ENCODE peak calls at places on chromosomes 13 and 19, in six cellular contexts. F, S, A, K, C and J are unnamed samples.

GRCh38 chr13:32267836-32268439 is 47.2 kb downstream of the ZAR1L start:
- DNase-seq in C (no peak), K (no peak), S (peak), A (peak), F (peak), J (peak)

GRCh38 chr13:99322297-99323103 is 15.3 kb upstream of the GPR183 start:
- DNase-seq in S (peak), C (peak), K (no peak), F (no peak), A (no peak), J (peak)

GRCh38 chr13:90696656-90697055 is 650.8 kb upstream of the MIR17HG start:
- DNase-seq in A (no peak), C (no peak), K (no peak), F (no peak), S (no peak), J (no peak)

GRCh38 chr19:2014731-2015610 is 543 bp downstream of the BTBD2 start:
- DNase-seq in C (no peak), S (peak), K (no peak), A (no peak), F (no peak), J (no peak)

GRCh38 chr19:52070496-52070895 is 21.9 kb upstream of the ZNF432 start:
- DNase-seq in C (no peak), F (no peak), K (no peak), S (no peak), A (no peak), J (no peak)

GRCh38 chr19:38736413-38737280 is 7.6 kb downstream of the CAPN12 start:
- DNase-seq in S (peak), F (peak), A (peak), K (no peak), C (peak), J (no peak)

GRCh38 chr19:29809795-29810503 is 1.8 kb upstream of the CCNE1 start:
- DNase-seq in K (no peak), S (no peak), F (no peak), C (no peak), A (no peak), J (no peak)

GRCh38 chr19:15274477-15274876 is 42.2 kb upstream of the EPHX3 start:
- DNase-seq in A (no peak), K (no peak), S (no peak), C (no peak), F (no peak), J (no peak)

GRCh38 chr13:106795847-106796246 is 227.9 kb upstream of the ARGLU1 start:
- DNase-seq in K (no peak), C (no peak), F (no peak), S (no peak), A (no peak), J (peak)

GRCh38 chr19:10226376-10227214 is 4.5 kb downstream of the S1PR2 start:
- DNase-seq in A (no peak), F (no peak), S (no peak), C (no peak), K (no peak), J (no peak)

GRCh38 chr19:30009013-30009412 is 67.0 kb downstream of the URI1 start:
- DNase-seq in A (no peak), S (no peak), F (no peak), K (no peak), C (no peak), J (no peak)

GRCh38 chr13:98576963-98577822 is at the start of gene STK24:
- DNase-seq in F (no peak), S (peak), A (no peak), K (peak), C (no peak), J (peak)

GRCh38 chr19:48795055-48795854 is 15.6 kb downstream of the BCAT2 start:
- DNase-seq in C (peak), F (peak), K (peak), S (peak), A (peak), J (peak)
- TF ChIP-seq POLR2A in C (peak), F (no peak), K (no peak), S (peak), A (no peak), J (peak)

GRCh38 chr19:43595605-43595998 is 332 bp downstream of the IRGQ start:
- DNase-seq in A (no peak), K (no peak), F (no peak), S (no peak), C (no peak), J (no peak)
- H2AFZ ChIP-seq in A (no peak), K (no peak), F (no peak), S (peak), C (peak), J (peak)

GRCh38 chr19:18440421-18440877 is 2.5 kb upstream of the ISYNA1 start:
- DNase-seq in A (no peak), K (peak), S (peak), C (no peak), F (no peak), J (no peak)
- TF ChIP-seq POLR2AphosphoS5 in A (no peak), K (no peak), S (no peak), C (no peak), F (no peak), J (no peak)

DNA sequence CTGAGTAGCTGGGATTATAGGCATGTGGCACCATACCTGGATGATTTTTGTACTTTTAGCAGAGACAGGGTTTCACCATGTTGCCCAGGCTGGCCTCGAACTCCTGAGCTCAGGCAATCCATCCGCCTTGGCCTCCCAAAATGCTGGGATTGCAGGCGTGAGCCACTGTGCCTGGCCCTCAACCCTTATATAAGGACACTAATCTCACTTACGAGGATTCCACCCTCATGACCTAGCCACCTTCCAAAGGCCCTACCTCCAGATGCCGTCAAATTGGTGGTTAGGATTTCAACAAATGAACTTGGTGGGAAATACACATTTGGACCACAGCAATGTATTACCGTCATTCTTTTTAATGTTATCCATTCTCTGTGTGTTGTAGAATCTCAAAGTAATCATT is 61.0 kb downstream of the ING1 start:
- DNase-seq in F (no peak), A (no peak), S (no peak), K (no peak), C (no peak), J (no peak)
- TF ChIP-seq POLR2A in F (no peak), A (no peak), S (no peak), K (no peak), C (no peak), J (no peak)

DNA sequence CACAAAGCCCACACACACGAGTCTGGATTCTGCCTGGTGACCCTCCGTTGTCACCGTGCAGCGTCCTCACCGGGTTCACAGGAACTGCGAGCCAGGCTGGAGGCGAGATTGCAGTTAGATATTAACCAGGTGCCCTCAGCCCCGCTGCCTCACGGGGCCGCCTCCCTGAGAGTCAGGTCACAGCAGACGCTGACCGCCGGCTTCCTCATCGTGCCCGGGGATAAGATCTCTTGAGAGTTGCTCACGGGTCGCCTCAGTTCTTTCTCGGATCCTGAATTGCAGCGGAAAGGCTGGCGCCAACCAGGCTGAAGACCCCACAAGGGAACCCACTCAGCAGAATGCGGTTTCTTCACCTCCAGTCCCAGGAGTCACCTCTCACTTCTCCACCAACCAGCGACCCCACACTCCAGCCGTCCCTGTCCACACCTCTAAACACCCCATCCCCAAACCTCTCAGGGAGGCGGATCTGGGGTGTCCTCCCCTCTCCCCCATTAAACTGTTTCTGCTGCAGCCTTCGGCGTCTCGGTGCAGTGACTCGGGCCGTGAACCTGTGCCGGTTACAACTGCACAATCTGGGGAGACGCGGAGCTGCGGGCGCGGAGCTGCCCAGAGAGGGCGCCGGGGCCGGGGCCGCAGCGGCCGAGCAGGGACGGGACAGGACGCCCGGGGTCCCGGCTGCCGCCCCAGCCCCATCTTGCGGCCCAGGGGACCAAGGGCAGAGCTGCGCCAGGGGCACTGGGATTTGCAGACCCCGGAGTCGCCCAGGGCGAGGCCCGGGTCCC is 591 bp downstream of the ZNF823 start:
- DNase-seq in C (no peak), F (no peak), S (peak), A (no peak), K (peak), J (peak)
- H2AFZ ChIP-seq in C (peak), F (no peak), S (peak), A (peak), K (peak), J (peak)

GRCh38 chr19:5803752-5804515 is 933 bp upstream of the NRTN start:
- DNase-seq in S (peak), C (peak), F (peak), K (peak), A (peak), J (peak)
- TF ChIP-seq POLR2AphosphoS5 in S (peak), C (no peak), F (no peak), K (no peak), A (no peak), J (peak)

GRCh38 chr19:6467384-6467783 is 3.3 kb downstream of the CRB3 start:
- DNase-seq in A (no peak), S (no peak), C (no peak), K (no peak), F (no peak), J (no peak)

GRCh38 chr19:6465006-6465405 is 935 bp downstream of the CRB3 start:
- DNase-seq in K (no peak), S (no peak), C (no peak), F (no peak), A (no peak), J (no peak)

GRCh38 chr19:6466526-6467248 is 2.6 kb downstream of the CRB3 start:
- DNase-seq in A (no peak), K (no peak), F (no peak), S (no peak), C (no peak), J (no peak)

GRCh38 chr19:6465663-6466062 is 1.6 kb downstream of the CRB3 start:
- DNase-seq in A (no peak), C (no peak), S (no peak), F (no peak), K (no peak), J (no peak)

DNA sequence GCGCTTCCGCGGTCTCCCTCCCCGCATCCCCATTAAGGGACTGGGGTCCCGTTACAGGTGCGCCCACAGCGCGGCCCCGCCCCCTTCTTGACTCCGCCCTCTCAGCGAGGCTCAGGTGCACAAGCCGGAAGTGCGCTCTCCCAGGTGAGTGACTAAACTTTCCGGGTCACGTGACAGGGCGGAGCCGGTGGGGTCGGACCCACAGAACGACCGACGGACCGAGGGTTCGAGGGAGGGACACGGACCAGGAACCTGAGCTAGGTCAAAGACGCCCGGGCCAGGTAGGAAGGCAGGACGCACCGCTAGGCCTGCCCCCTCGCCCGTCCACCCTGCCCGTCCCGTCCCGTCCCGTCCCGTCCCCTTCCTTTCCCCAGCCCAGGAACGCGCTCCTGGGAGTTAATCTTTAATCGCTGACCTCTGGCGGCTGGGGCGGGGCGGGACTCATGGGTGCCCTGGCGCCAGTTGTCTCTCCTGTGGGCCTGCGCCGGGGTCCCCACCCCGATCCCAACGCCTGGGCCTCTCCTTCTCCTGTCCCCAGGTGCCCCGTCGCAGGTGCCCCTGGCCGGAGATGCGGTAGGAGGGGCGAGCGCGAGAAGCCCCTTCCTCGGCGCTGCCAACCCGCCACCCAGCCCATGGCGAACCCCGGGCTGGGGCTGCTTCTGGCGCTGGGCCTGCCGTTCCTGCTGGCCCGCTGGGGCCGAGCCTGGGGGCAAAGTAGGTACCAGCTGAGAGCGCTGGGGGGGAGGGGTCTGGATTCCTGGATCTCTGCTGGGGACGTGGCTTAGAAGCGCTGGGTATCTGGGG is at the start of gene CRB3:
- DNase-seq in S (no peak), C (no peak), A (peak), F (peak), K (peak), J (no peak)
- TF ChIP-seq POLR2A in S (no peak), C (no peak), A (no peak), F (no peak), K (no peak), J (no peak)

GRCh38 chr13:75196112-75196855 is 285.7 kb downstream of the TBC1D4 start:
- DNase-seq in K (no peak), C (no peak), A (no peak), F (no peak), S (no peak), J (no peak)

GRCh38 chr13:75197803-75198202 is 284.2 kb downstream of the TBC1D4 start:
- DNase-seq in F (no peak), S (no peak), C (no peak), K (no peak), A (no peak), J (no peak)

GRCh38 chr13:75195479-75196111 is 286.4 kb downstream of the TBC1D4 start:
- DNase-seq in F (no peak), K (no peak), S (no peak), A (no peak), C (no peak), J (no peak)

DNA sequence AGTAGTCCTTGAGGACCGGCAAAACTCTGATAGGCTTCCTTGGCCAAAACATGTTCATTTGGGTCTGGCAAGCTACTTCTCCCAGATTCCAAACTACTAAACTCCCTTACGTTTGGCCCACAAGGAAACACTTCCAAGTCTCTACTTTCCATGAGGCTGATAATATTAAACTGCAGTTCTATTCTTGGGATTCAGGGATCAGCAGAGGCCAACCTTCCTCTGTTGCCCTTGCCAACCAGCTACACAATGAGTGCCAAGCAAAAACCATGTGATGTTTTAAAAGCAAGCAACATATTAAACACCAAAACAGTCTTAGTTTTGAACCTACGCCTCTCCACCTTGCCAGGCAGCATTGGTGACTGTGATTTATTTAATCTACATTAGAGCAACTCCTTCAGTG is 287.3 kb downstream of the TBC1D4 start:
- DNase-seq in S (no peak), K (no peak), F (no peak), C (no peak), A (no peak), J (peak)
- H2AFZ ChIP-seq in S (no peak), K (no peak), F (no peak), C (no peak), A (no peak), J (no peak)

GRCh38 chr19:35462476-35462953 is 14.5 kb downstream of the FFAR2 start:
- DNase-seq in F (no peak), S (no peak), C (peak), K (no peak), A (no peak), J (no peak)
- TF ChIP-seq POLR2AphosphoS5 in F (no peak), S (no peak), C (no peak), K (no peak), A (no peak), J (no peak)